ENCODE peak calls at places on chromosomes 5 and 9, in five cellular contexts. C is heart left ventricle, N is lung, U is PC-9, K is A549. H is an unnamed sample.

GRCh38 chr5:74109344-74109743 is 483.3 kb downstream of the ARHGEF28 start:
- DNase-seq in C (no peak), N (no peak), U (no peak), K (no peak), H (no peak)

GRCh38 chr5:83922699-83923098 is 202.0 kb upstream of the HAPLN1 start:
- DNase-seq in C (no peak), N (no peak), U (no peak), K (no peak), H (no peak)

GRCh38 chr5:66406761-66407289 is 189.4 kb upstream of the MAST4 start:
- DNase-seq in C (no peak), N (no peak), U (no peak), K (no peak), H (no peak)

GRCh38 chr5:156693113-156693512 is 157.0 kb upstream of the PPP1R2B start:
- DNase-seq in C (no peak), N (no peak), U (no peak), K (peak), H (no peak)

GRCh38 chr5:181060231-181060590 is 20.1 kb downstream of the BTNL9 start:
- DNase-seq in C (no peak), N (no peak), U (no peak), K (no peak), H (no peak)

GRCh38 chr5:35478856-35479682 is 138.6 kb upstream of the SPEF2 start:
- DNase-seq in C (no peak), N (no peak), U (peak), K (no peak), H (no peak)

GRCh38 chr5:142783601-142784291 is 13.6 kb downstream of the ARHGAP26 start:
- DNase-seq in C (peak), N (no peak), U (no peak), K (no peak), H (no peak)

GRCh38 chr5:33832904-33833575 is 58.8 kb downstream of the ADAMTS12 start:
- DNase-seq in C (no peak), N (no peak), U (no peak), K (no peak), H (no peak)

GRCh38 chr5:176542596-176543427 is 5.6 kb upstream of the RNF44 start:
- DNase-seq in C (no peak), N (no peak), U (no peak), K (no peak), H (no peak)

GRCh38 chr5:96112703-96113102 is 151.1 kb upstream of the ELL2 start:
- DNase-seq in C (no peak), N (no peak), U (no peak), K (no peak), H (no peak)

GRCh38 chr5:126383246-126383645 is 40.0 kb upstream of the GRAMD2B start:
- DNase-seq in C (no peak), N (no peak), U (peak), K (no peak), H (no peak)

GRCh38 chr9:105713260-105713938 is 19.1 kb downstream of the TMEM38B start:
- DNase-seq in C (no peak), N (no peak), U (no peak), K (no peak), H (no peak)

GRCh38 chr5:179271301-179271650 is 74.0 kb downstream of the ADAMTS2 start:
- DNase-seq in C (no peak), N (no peak), U (no peak), K (no peak), H (no peak)

GRCh38 chr9:126548312-126548711 is 65.4 kb upstream of the LMX1B start:
- DNase-seq in C (no peak), N (no peak), U (no peak), K (no peak), H (no peak)

GRCh38 chr9:19768798-19769197 is 20.0 kb downstream of the SLC24A2 start:
- DNase-seq in C (no peak), N (no peak), U (no peak), K (no peak), H (no peak)

GRCh38 chr5:54884195-54884536 is 101.2 kb downstream of the ESM1 start:
- DNase-seq in C (no peak), N (no peak), U (no peak), K (no peak), H (no peak)

GRCh38 chr5:32217886-32218396 is 43.8 kb upstream of the GOLPH3 start:
- DNase-seq in C (peak), N (no peak), U (peak), K (no peak), H (no peak)

GRCh38 chr5:140967226-140967893 is 1.1 kb downstream of the PCDHAC2 start:
- DNase-seq in C (no peak), N (no peak), U (no peak), K (no peak), H (no peak)
- H3K4me3 ChIP-seq in C (peak), N (peak), U (no peak), K (peak), H (peak)

DNA sequence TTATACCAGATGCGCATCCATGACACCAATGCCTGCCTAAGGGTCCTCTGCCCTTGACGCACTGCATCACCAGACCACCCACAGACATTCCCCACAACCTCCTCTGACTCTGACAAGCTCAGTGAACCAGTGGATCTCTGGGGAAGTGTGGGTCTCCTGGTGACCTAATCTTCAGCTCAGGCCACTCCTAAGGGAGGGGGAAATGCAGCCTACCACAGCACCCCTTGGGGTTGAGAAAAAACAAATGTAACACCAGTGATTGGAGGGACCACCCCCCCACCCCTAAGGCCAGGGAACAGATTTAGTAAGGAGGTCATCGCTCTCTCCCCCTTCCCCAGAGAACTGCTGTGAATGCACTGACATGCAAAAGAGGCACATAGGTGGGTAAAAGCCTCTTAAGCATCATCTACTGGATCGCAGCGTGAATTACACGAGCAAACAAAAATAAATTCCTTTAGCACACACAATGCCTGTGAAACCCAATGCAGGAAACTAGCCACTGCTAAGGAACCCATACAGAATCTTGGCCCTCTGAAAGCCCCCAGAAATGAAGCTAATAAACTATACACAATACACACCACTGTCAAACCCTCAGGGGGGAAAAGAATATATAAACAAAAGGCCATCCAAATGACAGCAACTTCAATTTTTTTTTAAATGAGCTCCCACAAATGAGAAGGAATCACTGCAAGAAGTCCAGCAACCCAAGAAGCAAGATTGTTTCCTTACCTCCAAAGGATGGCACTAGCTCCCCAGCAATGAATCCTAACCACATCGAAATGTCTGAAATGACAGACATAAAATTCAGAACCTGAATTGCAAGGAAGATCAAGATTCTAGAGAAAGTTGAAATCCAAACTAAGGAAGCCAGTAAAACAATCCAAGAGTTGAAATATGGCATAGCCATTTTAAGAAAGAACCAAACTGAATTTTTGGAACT is 513.7 kb upstream of the PTGER4 start:
- DNase-seq in C (no peak), N (no peak), U (no peak), K (no peak), H (no peak)
- TF ChIP-seq CTCF in C (no peak), N (no peak), U (peak), K (peak), H (no peak)

GRCh38 chr9:89941875-89942274 is 337.1 kb downstream of the GADD45G start:
- DNase-seq in C (no peak), N (no peak), U (peak), K (no peak), H (no peak)
- H3K27ac ChIP-seq in C (no peak), N (no peak), U (no peak), K (no peak), H (peak)

DNA sequence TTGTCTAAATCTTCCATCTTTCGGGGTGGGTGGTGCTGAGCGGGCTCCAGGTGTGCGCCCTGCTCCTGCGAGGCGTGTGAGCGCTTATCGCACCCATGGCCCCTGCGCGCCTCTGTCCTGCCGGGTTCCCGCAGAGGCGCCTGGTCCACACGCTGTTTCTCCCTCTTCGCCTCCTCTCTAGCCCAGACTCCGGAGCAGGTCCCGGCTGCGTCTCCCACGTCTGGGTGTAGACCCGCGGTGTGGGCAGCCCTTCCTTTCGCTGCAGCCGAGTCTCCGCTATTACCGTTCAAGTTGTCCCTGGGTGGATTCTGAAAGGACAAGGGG is 40.5 kb upstream of the PLEKHG4B start:
- DNase-seq in C (no peak), N (no peak), U (no peak), K (no peak), H (no peak)
- H3K4me3 ChIP-seq in C (no peak), N (no peak), U (no peak), K (no peak), H (no peak)

GRCh38 chr5:90421136-90421535 is 11.6 kb upstream of the CETN3 start:
- DNase-seq in C (no peak), N (no peak), U (no peak), K (no peak), H (no peak)
- TF ChIP-seq CTCF in C (no peak), N (no peak), U (no peak), K (peak), H (no peak)

GRCh38 chr5:78983601-78984000 is 1.5 kb downstream of the ARSB start:
- DNase-seq in C (no peak), N (no peak), U (no peak), K (no peak), H (no peak)
- H3K27ac ChIP-seq in C (peak), N (peak), U (peak), K (peak), H (peak)

H was measured in coronary artery.